ENCODE peak calls at places on chromosomes 12 and 14, in ten cellular contexts. Z is tibial artery; O is prostate gland; Q is CD4-positive, alpha-beta memory T cell; M is esophagus squamous epithelium; V is Peyer's patch; S is left lung; D is CD4-positive, alpha-beta T cell; R is substantia nigra; E is effector memory CD4-positive, alpha-beta T cell. U is an unnamed sample.

GRCh38 chr12:101799774-101800173 is 31.0 kb downstream of the GNPTAB start:
- DNase-seq in R (no peak), D (no peak), M (no peak), O (no peak), E (no peak), S (no peak), V (no peak), Z (no peak), Q (no peak), U (no peak)

GRCh38 chr12:105922670-105923102 is 216.1 kb downstream of the NUAK1 start:
- DNase-seq in Z (no peak), O (no peak), S (no peak), M (no peak), R (no peak), V (no peak), D (no peak), E (no peak), Q (no peak), U (no peak)

GRCh38 chr12:73950506-73950905 is 587.1 kb upstream of the ATXN7L3B start:
- DNase-seq in E (no peak), D (no peak), Z (no peak), O (no peak), V (no peak), Q (no peak), M (no peak), R (no peak), S (no peak), U (no peak)

GRCh38 chr12:105580841-105581352 is 250.4 kb downstream of the C12orf75 start:
- DNase-seq in D (no peak), R (no peak), S (no peak), Q (no peak), Z (no peak), O (no peak), V (no peak), E (no peak), M (no peak), U (peak)

GRCh38 chr14:105397350-105397931 is 897 bp upstream of the TEX22 start:
- DNase-seq in O (no peak), Z (no peak), M (no peak), E (no peak), S (peak), Q (no peak), R (no peak), D (no peak), V (no peak), U (no peak)

GRCh38 chr14:85590784-85591183 is 60.8 kb downstream of the FLRT2 start:
- DNase-seq in E (no peak), R (no peak), Z (no peak), S (no peak), Q (no peak), O (no peak), M (no peak), V (no peak), D (no peak), U (peak)

GRCh38 chr14:93304771-93305170 is 28.1 kb downstream of the BTBD7 start:
- DNase-seq in R (no peak), D (no peak), M (no peak), Q (no peak), Z (no peak), S (no peak), E (no peak), V (no peak), O (no peak), U (no peak)

GRCh38 chr12:102659200-102659911 is 179.0 kb upstream of the IGF1 start:
- DNase-seq in S (no peak), M (no peak), E (no peak), Q (no peak), O (no peak), V (no peak), Z (no peak), R (no peak), D (no peak), U (no peak)

GRCh38 chr12:29024117-29024516 is 125.0 kb upstream of the FAR2 start:
- DNase-seq in Z (no peak), O (no peak), Q (no peak), S (no peak), V (no peak), M (no peak), E (no peak), R (no peak), D (no peak), U (no peak)

GRCh38 chr12:85713368-85713767 is 122.8 kb downstream of the RASSF9 start:
- DNase-seq in Q (no peak), M (no peak), V (no peak), S (no peak), D (no peak), Z (no peak), R (no peak), O (no peak), E (no peak), U (no peak)

GRCh38 chr12:51855586-51856428 is 7.3 kb upstream of the FIGNL2 start:
- DNase-seq in Q (no peak), M (no peak), E (no peak), V (no peak), D (no peak), S (no peak), R (no peak), O (no peak), Z (no peak), U (no peak)

GRCh38 chr14:49755378-49755777 is 12.6 kb upstream of the KLHDC2 start:
- DNase-seq in O (no peak), M (no peak), V (no peak), E (no peak), Q (no peak), D (no peak), S (no peak), Z (no peak), R (no peak), U (no peak)

GRCh38 chr12:44875417-44875953 is 630 bp downstream of the NELL2 start:
- DNase-seq in Q (peak), V (no peak), E (no peak), D (no peak), S (no peak), M (no peak), Z (no peak), O (no peak), R (no peak), U (no peak)

GRCh38 chr12:3199551-3200031 is 122.4 kb downstream of the TSPAN9 start:
- DNase-seq in Q (no peak), E (no peak), M (no peak), Z (no peak), V (no peak), O (no peak), R (no peak), S (no peak), D (no peak), U (no peak)

GRCh38 chr12:38149395-38150073 is 167.0 kb upstream of the ALG10B start:
- DNase-seq in Q (no peak), O (no peak), M (no peak), V (no peak), E (no peak), S (peak), D (no peak), R (no peak), Z (no peak), U (no peak)

GRCh38 chr12:62191747-62192485 is 68.3 kb upstream of the USP15 start:
- DNase-seq in S (peak), M (no peak), D (peak), Z (no peak), R (no peak), Q (no peak), E (no peak), V (no peak), O (no peak), U (no peak)

GRCh38 chr12:11877869-11878780 is 192.6 kb upstream of the BCL2L14 start:
- DNase-seq in Z (peak), Q (no peak), S (no peak), V (no peak), O (no peak), R (no peak), M (no peak), D (no peak), E (no peak), U (no peak)

GRCh38 chr14:60163741-60164140 is 1.5 kb downstream of the DHRS7 start:
- DNase-seq in R (no peak), Z (no peak), S (no peak), E (no peak), D (no peak), V (no peak), O (no peak), M (no peak), Q (no peak), U (no peak)

GRCh38 chr14:60165547-60165876 is 314 bp upstream of the DHRS7 start:
- DNase-seq in S (no peak), Q (no peak), Z (no peak), D (no peak), M (no peak), E (no peak), O (no peak), R (no peak), V (no peak), U (no peak)

GRCh38 chr14:60164404-60164716 is 838 bp downstream of the DHRS7 start:
- DNase-seq in R (no peak), E (no peak), Z (no peak), S (no peak), D (no peak), Q (no peak), V (no peak), O (no peak), M (no peak), U (no peak)

GRCh38 chr14:60166144-60166543 is 946 bp upstream of the DHRS7 start:
- DNase-seq in V (peak), O (no peak), Q (peak), M (no peak), E (no peak), S (no peak), D (no peak), Z (no peak), R (no peak), U (no peak)

GRCh38 chr14:60164717-60165546 is at the start of gene DHRS7:
- DNase-seq in O (peak), R (peak), V (peak), S (peak), D (peak), Q (peak), E (peak), Z (peak), M (no peak), U (no peak)
- H3K27ac ChIP-seq in O (peak), R (peak), V (peak), S (peak), D (peak), Q (peak), E (peak), Z (peak), M (peak), U (peak)

DNA sequence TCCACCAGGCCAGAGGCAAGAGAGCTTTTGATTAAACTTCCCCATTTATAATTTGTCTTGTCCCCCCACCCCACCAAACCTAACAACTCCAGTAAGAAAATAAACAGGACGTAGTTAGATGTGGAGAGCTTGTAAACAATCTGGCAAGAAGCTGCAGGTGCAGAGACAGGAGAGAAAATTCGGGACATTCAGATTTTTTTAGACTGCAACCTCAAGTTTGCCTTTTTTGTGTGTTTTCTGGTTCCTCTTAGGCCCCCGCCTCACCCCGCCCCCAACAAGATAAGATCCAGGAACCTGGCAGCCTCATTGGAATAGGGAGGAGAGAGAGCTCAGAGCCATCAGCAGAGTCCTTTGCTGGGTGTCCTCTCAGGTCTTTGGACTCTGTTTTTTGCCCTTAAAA is 2.8 kb downstream of the HOXC10 start:
- DNase-seq in V (no peak), Z (no peak), D (no peak), M (no peak), R (no peak), E (no peak), Q (no peak), S (no peak), O (no peak), U (no peak)
- H3K27ac ChIP-seq in V (no peak), Z (peak), D (no peak), M (no peak), R (no peak), E (no peak), Q (no peak), S (no peak), O (no peak), U (no peak)

DNA sequence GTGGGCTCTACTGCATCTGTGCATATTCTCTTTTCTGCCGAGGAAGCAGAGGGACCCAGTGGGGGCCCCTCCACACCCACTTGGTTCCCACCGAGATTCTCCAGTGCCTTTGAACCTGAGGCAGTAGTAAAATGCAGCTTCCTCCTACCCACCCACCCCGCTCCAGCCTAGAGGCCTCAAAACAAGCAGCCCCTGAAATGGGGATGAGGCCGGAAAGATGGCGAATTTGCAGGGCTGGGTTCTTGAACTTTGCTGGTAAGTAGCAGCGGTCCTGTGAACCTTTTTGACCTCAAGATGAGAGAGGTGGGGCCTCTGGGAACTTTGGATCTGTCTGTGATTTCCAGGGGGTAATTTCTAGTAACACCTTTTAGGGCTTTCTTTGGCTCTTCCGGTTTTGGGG is 15.4 kb downstream of the PLEKHG3 start:
- DNase-seq in R (no peak), V (peak), D (no peak), S (no peak), Z (no peak), O (no peak), E (no peak), M (no peak), Q (no peak), U (no peak)
- H3K27ac ChIP-seq in R (peak), V (peak), D (no peak), S (no peak), Z (peak), O (no peak), E (peak), M (peak), Q (no peak), U (peak)

GRCh38 chr14:39217214-39217879 is 16.4 kb upstream of the MIA2 start:
- DNase-seq in R (no peak), O (no peak), E (no peak), S (no peak), Q (no peak), V (no peak), D (no peak), M (no peak), Z (no peak), U (peak)
- H3K27ac ChIP-seq in R (no peak), O (no peak), E (no peak), S (no peak), Q (no peak), V (peak), D (no peak), M (peak), Z (no peak), U (peak)

GRCh38 chr14:75456069-75457023 is 28.5 kb downstream of the JDP2 start:
- DNase-seq in S (peak), E (no peak), V (no peak), D (no peak), R (no peak), Q (no peak), O (no peak), Z (no peak), M (no peak), U (no peak)
- H3K27ac ChIP-seq in S (no peak), E (no peak), V (peak), D (no peak), R (no peak), Q (no peak), O (no peak), Z (no peak), M (no peak), U (no peak)

DNA sequence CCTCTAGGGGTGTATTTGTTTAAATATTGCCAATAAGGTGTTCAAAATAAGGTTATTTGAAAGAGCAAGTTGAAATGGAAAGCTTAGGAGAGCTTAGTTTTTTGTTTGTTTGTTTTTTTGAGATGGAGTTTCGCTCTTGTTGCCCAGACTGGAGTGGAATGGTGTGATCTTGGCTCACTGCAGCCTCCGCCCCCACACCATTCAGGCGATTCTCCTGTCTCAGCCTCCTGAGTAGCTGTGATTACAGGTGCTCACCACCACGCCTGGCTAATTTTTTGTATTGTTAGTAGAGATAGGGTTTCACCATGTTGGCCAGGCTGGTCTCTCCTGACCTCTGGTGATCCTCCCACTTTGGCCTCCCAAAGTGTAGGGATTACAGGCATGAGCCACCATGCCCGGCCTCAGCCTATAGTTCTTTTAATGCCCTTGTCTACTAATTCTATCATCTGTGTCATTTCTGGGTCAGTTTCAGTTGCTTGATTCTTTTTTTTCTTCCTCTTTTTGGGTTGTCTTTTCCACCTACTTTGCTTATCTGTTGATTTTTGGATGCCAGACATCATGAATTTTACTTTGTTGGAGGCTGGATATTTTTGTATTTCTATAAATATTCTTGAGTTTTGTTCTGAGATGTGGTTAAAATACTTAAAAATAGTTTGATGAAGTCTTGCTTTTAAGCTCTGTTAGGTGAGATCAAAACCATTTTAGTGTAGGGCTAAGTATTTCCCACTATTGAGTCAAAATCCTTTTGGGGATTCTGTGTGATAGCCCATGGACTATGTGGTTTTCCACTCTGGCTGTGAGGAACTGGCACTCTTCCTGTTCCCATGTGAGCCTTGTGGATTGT is 18.7 kb downstream of the RCOR1 start:
- DNase-seq in S (no peak), O (no peak), V (no peak), R (no peak), Z (no peak), E (no peak), M (no peak), D (no peak), Q (no peak), U (no peak)
- H3K27ac ChIP-seq in S (no peak), O (no peak), V (no peak), R (no peak), Z (no peak), E (no peak), M (no peak), D (no peak), Q (no peak), U (no peak)

DNA sequence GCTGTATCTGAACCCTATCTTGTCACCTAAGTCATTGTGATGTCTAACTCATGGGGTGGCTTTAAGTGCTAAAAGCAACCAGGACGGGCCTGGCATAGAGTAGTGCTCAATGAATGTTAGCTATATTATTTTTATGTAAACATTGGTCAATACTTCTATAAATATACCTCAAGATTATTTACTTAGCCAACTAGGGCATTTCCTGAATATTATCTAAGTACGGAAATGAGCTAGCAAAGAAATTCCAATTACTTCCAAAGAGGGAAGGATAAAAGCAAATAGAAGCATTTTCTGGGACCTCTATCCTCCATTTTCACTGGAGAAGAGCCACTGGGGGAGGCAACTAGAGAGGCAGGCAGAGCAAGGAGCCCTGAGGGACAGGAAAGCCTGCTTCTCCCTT is 20.6 kb downstream of the CCDC92 start:
- DNase-seq in E (no peak), Z (no peak), M (no peak), Q (no peak), D (no peak), S (no peak), V (no peak), O (no peak), R (no peak), U (no peak)
- H3K27ac ChIP-seq in E (no peak), Z (no peak), M (no peak), Q (no peak), D (no peak), S (peak), V (no peak), O (no peak), R (no peak), U (no peak)

GRCh38 chr12:46562625-46563228 is 190.2 kb upstream of the SLC38A2 start:
- DNase-seq in S (no peak), O (peak), V (no peak), R (no peak), D (no peak), M (no peak), Q (no peak), Z (no peak), E (no peak), U (peak)
- H3K27ac ChIP-seq in S (no peak), O (peak), V (no peak), R (no peak), D (no peak), M (peak), Q (no peak), Z (no peak), E (no peak), U (peak)